ENCODE peak calls at places on chromosomes 6 and 20, in nine cellular contexts. T, K, Z, F, W, O, S, E and U are unnamed samples.

GRCh38 chr6:140480852-140481251 is 1106.4 kb upstream of the CITED2 start:
- DNase-seq in T (no peak), O (no peak), W (peak), K (peak), F (no peak), Z (no peak), S (peak), E (peak), U (peak)

GRCh38 chr6:39375405-39375804 is 52.9 kb upstream of the KCNK16 start:
- DNase-seq in O (no peak), S (no peak), Z (no peak), F (no peak), E (no peak), K (no peak), T (no peak), W (no peak), U (no peak)

GRCh38 chr6:167500961-167501360 is 176.1 kb downstream of the TTLL2 start:
- DNase-seq in E (no peak), F (no peak), K (no peak), O (no peak), S (no peak), T (no peak), W (no peak), Z (no peak), U (no peak)

GRCh38 chr20:10982692-10983091 is 308.9 kb upstream of the JAG1 start:
- DNase-seq in K (peak), W (peak), E (peak), O (no peak), S (peak), Z (no peak), T (no peak), F (no peak), U (peak)

GRCh38 chr6:112014483-112014882 is 39.4 kb upstream of the CCN6 start:
- DNase-seq in K (peak), O (no peak), S (peak), Z (no peak), W (peak), E (no peak), T (no peak), F (no peak), U (peak)

GRCh38 chr6:107228754-107229153 is 113.4 kb upstream of the BEND3 start:
- DNase-seq in Z (no peak), T (no peak), F (no peak), O (no peak), K (no peak), W (no peak), S (no peak), E (no peak), U (no peak)

GRCh38 chr6:34851361-34851760 is 36.5 kb downstream of the TAF11 start:
- DNase-seq in K (no peak), S (no peak), O (no peak), W (no peak), E (no peak), T (no peak), F (no peak), Z (no peak), U (no peak)

GRCh38 chr20:63129991-63130653 is 85.8 kb downstream of the YTHDF1 start:
- DNase-seq in S (no peak), K (no peak), F (peak), T (no peak), W (no peak), E (no peak), Z (peak), O (no peak), U (no peak)

GRCh38 chr20:37303637-37304036 is 14.2 kb downstream of the MANBAL start:
- DNase-seq in F (no peak), W (no peak), S (no peak), Z (no peak), O (no peak), K (no peak), T (no peak), E (no peak), U (no peak)

GRCh38 chr6:122969999-122970398 is 26.0 kb upstream of the CLVS2 start:
- DNase-seq in K (no peak), T (no peak), W (no peak), E (no peak), Z (no peak), F (no peak), S (no peak), O (no peak), U (no peak)

GRCh38 chr6:156416392-156416791 is 360.8 kb upstream of the ARID1B start:
- DNase-seq in T (no peak), K (no peak), W (no peak), F (no peak), O (no peak), S (no peak), Z (no peak), E (no peak), U (no peak)

GRCh38 chr6:2862712-2863174 is 21.1 kb upstream of the SERPINB1 start:
- DNase-seq in Z (no peak), F (no peak), W (no peak), S (no peak), E (no peak), T (no peak), K (no peak), O (no peak), U (no peak)

GRCh38 chr6:42984001-42984923 is at the start of gene PPP2R5D:
- DNase-seq in O (peak), E (peak), Z (peak), W (peak), T (peak), S (peak), F (peak), K (peak), U (peak)
- TF ChIP-seq CTCF in O (no peak), E (peak), Z (no peak), W (no peak), T (no peak), S (no peak), F (no peak), K (no peak), U (no peak)

DNA sequence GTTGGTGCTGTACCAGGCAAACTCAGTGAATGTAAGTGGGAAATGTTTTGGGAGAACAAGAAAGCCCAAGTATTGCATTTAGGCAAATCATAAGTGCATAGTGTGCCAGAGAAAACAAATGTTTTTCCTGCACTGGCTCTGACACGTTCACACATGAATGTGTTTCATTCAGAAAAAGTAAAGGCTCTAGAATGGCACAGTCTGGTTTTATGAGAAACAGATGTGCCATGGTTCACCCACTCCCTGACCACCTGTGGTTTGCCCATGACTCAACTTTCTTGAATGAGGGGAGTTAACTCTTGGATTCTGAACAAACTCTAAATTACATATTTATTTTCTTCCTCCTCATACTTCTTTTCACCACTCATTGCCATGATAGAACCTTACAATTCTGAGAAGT is 126.9 kb downstream of the KCNQ5 start:
- DNase-seq in E (no peak), W (peak), S (peak), F (no peak), Z (no peak), O (no peak), T (no peak), K (peak), U (peak)
- TF ChIP-seq CTCF in E (no peak), W (no peak), S (no peak), F (no peak), Z (no peak), O (no peak), T (no peak), K (no peak), U (no peak)

GRCh38 chr6:84282566-84282965 is 55.1 kb upstream of the CEP162 start:
- DNase-seq in F (no peak), W (peak), E (no peak), T (no peak), K (no peak), S (peak), O (no peak), Z (no peak), U (peak)

GRCh38 chr6:84280639-84281038 is 53.2 kb upstream of the CEP162 start:
- DNase-seq in T (no peak), O (no peak), E (no peak), W (no peak), S (no peak), F (no peak), Z (no peak), K (no peak), U (no peak)

GRCh38 chr6:84280030-84280429 is 52.6 kb upstream of the CEP162 start:
- DNase-seq in E (no peak), K (no peak), O (no peak), T (no peak), F (no peak), S (peak), Z (no peak), W (no peak), U (no peak)

DNA sequence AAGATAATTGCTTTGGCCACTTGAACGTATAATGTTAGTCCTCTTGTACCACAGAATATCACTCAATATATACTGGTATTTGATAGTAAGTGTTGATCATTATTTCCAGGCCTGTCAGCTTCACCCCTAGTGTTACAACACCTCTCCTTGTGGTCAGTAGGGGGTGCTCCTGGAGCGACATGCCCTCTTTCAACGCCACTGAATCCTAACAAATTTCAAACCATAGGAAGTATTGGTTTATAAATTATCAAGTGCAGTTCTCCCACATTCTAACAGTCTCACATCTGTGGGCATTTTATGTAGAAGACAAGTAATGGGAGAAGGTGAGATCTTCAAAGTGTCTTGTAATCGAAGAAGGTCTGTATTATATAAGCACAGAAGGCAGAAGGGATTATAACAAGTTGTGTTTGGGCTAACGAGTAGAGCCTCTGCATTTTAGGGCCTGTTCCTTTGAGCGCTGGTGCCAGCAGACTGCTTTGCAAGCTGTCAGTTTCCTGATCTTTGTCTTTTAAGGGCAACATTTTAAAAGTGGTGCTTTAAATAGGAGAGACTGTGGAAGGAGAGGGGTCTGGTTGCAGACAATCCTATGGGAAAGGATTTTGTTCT is 57.1 kb upstream of the CEP162 start:
- DNase-seq in T (peak), K (no peak), S (no peak), O (peak), W (no peak), F (peak), E (no peak), Z (no peak), U (peak)
- TF ChIP-seq CTCF in T (peak), K (peak), S (peak), O (peak), W (peak), F (peak), E (no peak), Z (peak), U (peak)

GRCh38 chr6:18386302-18386976 is 711 bp upstream of the RNF144B start:
- DNase-seq in T (no peak), Z (no peak), F (no peak), W (no peak), K (no peak), S (peak), E (no peak), O (no peak), U (peak)

GRCh38 chr6:18389479-18389878 is 2.3 kb downstream of the RNF144B start:
- DNase-seq in O (no peak), T (no peak), S (peak), E (no peak), F (no peak), Z (no peak), W (peak), K (no peak), U (no peak)

GRCh38 chr6:18388252-18388651 is 1.1 kb downstream of the RNF144B start:
- DNase-seq in Z (no peak), E (no peak), O (no peak), T (no peak), F (no peak), S (no peak), K (no peak), W (peak), U (no peak)

GRCh38 chr6:18388942-18389341 is 1.8 kb downstream of the RNF144B start:
- DNase-seq in Z (no peak), E (no peak), S (peak), W (peak), F (no peak), K (peak), O (no peak), T (no peak), U (peak)

DNA sequence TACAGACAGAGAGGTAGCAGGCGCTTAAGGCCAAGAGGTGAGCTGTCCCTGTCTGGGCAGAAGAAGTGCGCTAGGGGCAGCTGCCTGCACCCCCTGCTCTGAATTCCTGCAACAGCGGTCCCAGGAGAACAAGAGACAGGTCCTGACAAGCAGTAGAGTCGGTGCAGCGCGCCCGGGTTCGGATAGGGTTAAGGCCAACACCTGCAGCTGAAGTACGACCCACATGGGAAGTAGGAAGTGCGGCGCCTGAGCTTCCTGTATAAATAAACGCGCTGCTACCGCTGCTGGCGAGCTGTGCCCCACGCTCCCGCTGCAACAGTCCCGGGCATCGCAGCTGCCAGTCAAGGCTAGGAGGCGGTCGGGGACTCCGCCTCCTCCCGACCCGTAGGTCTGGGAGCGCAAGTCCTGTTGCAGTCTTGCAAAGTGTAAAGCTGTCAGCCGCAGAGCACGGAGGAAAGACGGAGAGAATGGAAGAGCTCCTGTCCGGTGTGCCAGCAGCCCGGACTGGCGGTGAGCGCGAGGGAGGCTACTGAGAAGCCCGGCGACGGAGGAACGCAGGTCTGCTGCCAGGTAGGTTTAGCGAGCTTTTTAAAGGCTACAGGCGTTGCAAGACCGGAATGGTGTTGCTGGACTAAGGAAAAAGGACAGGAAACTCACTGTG is at the start of gene RNF144B:
- DNase-seq in T (peak), S (peak), Z (peak), W (peak), O (peak), E (peak), F (peak), K (no peak), U (peak)
- TF ChIP-seq CTCF in T (no peak), S (no peak), Z (no peak), W (no peak), O (no peak), E (no peak), F (no peak), K (no peak), U (no peak)

GRCh38 chr20:59386819-59387218 is 86.4 kb downstream of the EDN3 start:
- DNase-seq in T (no peak), O (no peak), K (no peak), Z (no peak), W (no peak), E (no peak), F (no peak), S (no peak), U (no peak)
- TF ChIP-seq CTCF in T (no peak), O (no peak), K (no peak), Z (no peak), W (no peak), E (no peak), F (no peak), S (no peak), U (no peak)

GRCh38 chr6:11702796-11703130 is 75.8 kb downstream of the ADTRP start:
- DNase-seq in O (no peak), W (no peak), T (no peak), Z (no peak), S (no peak), E (no peak), K (no peak), F (no peak), U (no peak)

GRCh38 chr6:11702039-11702795 is 76.4 kb downstream of the ADTRP start:
- DNase-seq in F (no peak), T (peak), O (no peak), W (peak), S (peak), K (no peak), E (no peak), Z (no peak), U (peak)

GRCh38 chr6:11705069-11705468 is 73.5 kb downstream of the ADTRP start:
- DNase-seq in K (no peak), O (no peak), Z (no peak), F (no peak), S (no peak), E (no peak), W (no peak), T (no peak), U (no peak)

GRCh38 chr6:11701568-11701967 is 77.0 kb downstream of the ADTRP start:
- DNase-seq in T (no peak), K (no peak), F (no peak), S (no peak), Z (no peak), E (no peak), W (no peak), O (no peak), U (no peak)

DNA sequence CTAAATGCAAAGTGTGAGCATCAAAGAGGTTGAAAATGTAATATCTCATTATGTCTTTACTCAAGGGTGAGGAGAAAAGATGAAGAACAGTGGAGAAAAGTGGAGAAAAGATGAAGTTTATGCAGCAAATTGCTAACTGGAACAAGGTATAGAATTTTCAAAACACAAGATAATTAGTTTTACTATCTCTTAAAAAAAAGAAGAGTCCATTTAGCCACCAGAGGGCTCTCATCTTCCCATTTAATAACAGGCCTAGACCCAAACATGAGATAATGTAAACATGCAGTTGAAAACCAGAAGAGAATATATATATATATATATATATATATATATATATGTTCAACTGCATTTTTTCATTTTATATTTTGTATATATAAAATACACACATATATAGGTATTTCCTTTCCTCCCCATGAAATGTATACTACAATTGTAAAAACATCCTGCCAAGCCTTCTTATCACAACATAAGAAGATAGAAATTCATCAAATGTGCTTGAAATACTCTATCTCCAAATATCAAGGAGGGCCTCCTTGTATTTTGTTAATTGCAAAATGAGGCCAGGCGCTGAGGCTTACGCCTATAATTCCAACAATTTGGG is 78.4 kb downstream of the ADTRP start:
- DNase-seq in O (no peak), Z (no peak), F (no peak), S (peak), E (no peak), W (peak), T (no peak), K (no peak), U (peak)
- TF ChIP-seq CTCF in O (peak), Z (peak), F (peak), S (peak), E (peak), W (peak), T (no peak), K (peak), U (peak)

DNA sequence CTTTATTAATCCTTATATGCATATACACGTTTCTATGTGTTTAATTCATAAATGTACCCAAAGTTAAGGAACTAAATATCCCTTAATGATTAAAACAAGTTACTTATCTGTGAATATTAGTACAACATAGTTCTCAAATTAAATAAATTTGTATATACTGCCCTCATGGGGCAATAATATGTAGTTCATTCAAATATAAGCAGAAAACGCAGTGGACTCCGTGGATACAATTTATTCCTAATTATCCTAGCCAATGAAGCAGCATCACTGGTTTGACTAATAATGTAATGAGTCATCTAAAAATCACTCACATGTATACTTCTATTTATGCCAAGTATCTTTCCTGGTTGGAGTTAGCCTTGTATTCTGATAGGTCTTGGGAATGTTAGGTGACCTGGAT is 111.6 kb downstream of the TBC1D32 start:
- DNase-seq in T (no peak), S (peak), O (no peak), E (no peak), W (peak), K (peak), F (no peak), Z (no peak), U (peak)
- TF ChIP-seq CTCF in T (no peak), S (peak), O (no peak), E (no peak), W (no peak), K (peak), F (peak), Z (no peak), U (peak)